ENCODE peak calls at places on chromosomes 12 and 14, in four cellular contexts. E is HepG2, H is A549, G is SK-N-SH. U is an unnamed sample.

GRCh38 chr12:122421815-122422737 is at the start of gene CLIP1:
- DNase-seq in H (peak), G (peak), E (peak), U (no peak)

GRCh38 chr12:50195832-50196231 is 28.7 kb upstream of the CERS5 start:
- DNase-seq in E (no peak), G (no peak), H (no peak), U (no peak)

GRCh38 chr14:55386037-55386798 is 25.4 kb downstream of the ATG14 start:
- DNase-seq in H (no peak), G (no peak), E (no peak), U (no peak)

GRCh38 chr12:57611810-57612710 is 825 bp downstream of the ARHGEF25 start:
- DNase-seq in G (peak), H (no peak), E (no peak), U (no peak)

GRCh38 chr12:42977451-42978230 is 388.1 kb upstream of the PRICKLE1 start:
- DNase-seq in H (no peak), G (no peak), E (no peak), U (no peak)

GRCh38 chr12:116524964-116525379 is 34.2 kb upstream of the MAP1LC3B2 start:
- DNase-seq in G (no peak), H (no peak), E (no peak), U (no peak)

GRCh38 chr14:67187210-67187609 is 2.0 kb upstream of the GARIN2 start:
- DNase-seq in E (peak), H (peak), G (no peak), U (no peak)

GRCh38 chr14:99731536-99732435 is 47.7 kb downstream of the CYP46A1 start:
- DNase-seq in E (no peak), G (no peak), H (no peak), U (no peak)

GRCh38 chr14:75821828-75822521 is 159.8 kb downstream of the TGFB3 start:
- DNase-seq in H (no peak), E (no peak), G (no peak), U (no peak)

GRCh38 chr12:49945394-49946080 is 5.0 kb upstream of the AQP2 start:
- DNase-seq in H (peak), G (peak), E (peak), U (peak)

GRCh38 chr12:8951744-8952143 is 2.3 kb upstream of the M6PR start:
- DNase-seq in H (no peak), E (no peak), G (no peak), U (no peak)

GRCh38 chr12:91274886-91275285 is 92.3 kb upstream of the DCN start:
- DNase-seq in G (no peak), H (no peak), E (no peak), U (no peak)

GRCh38 chr14:105532735-105533141 is 6.4 kb downstream of the TMEM121 start:
- DNase-seq in E (peak), G (peak), H (peak), U (no peak)

GRCh38 chr12:52208424-52209165 is 16.8 kb upstream of the KRT80 start:
- DNase-seq in H (no peak), G (no peak), E (no peak), U (no peak)

GRCh38 chr14:36057452-36058142 is 118.9 kb downstream of the PTCSC3 start:
- DNase-seq in G (no peak), H (no peak), E (no peak), U (no peak)

GRCh38 chr14:104140213-104140462 is 1.8 kb downstream of the KIF26A start:
- DNase-seq in E (no peak), G (peak), H (no peak), U (no peak)

GRCh38 chr12:105748806-105749600 is 389.8 kb downstream of the NUAK1 start:
- DNase-seq in E (no peak), H (no peak), G (no peak), U (no peak)

GRCh38 chr12:121295746-121296617 is 527 bp downstream of the CAMKK2 start:
- DNase-seq in E (peak), G (peak), H (peak), U (no peak)

GRCh38 chr12:122036153-122036552 is 14.5 kb downstream of the BCL7A start:
- DNase-seq in G (no peak), E (no peak), H (no peak), U (no peak)

GRCh38 chr14:51283402-51283825 is 43.4 kb downstream of the TMX1 start:
- DNase-seq in G (peak), E (peak), H (peak), U (no peak)

GRCh38 chr12:49956663-49957569 is 4.8 kb upstream of the AQP5 start:
- DNase-seq in H (no peak), G (no peak), E (no peak), U (no peak)

GRCh38 chr12:92002673-92003382 is 142.8 kb downstream of the BTG1 start:
- DNase-seq in H (no peak), E (peak), G (peak), U (no peak)

GRCh38 chr12:8057839-8058238 is 8.3 kb downstream of the C3AR1 start:
- DNase-seq in G (no peak), E (no peak), H (no peak), U (no peak)

GRCh38 chr12:17344649-17345048 is 738.7 kb upstream of the LMO3 start:
- DNase-seq in H (no peak), G (no peak), E (no peak), U (no peak)

GRCh38 chr14:100108840-100109593 is 43.8 kb downstream of the EVL start:
- DNase-seq in G (no peak), E (no peak), H (no peak), U (no peak)

GRCh38 chr14:103121161-103121845 is 2.0 kb upstream of the TNFAIP2 start:
- DNase-seq in H (no peak), G (no peak), E (no peak), U (no peak)

GRCh38 chr12:130157998-130158774 is 4.1 kb upstream of the FZD10 start:
- DNase-seq in H (no peak), G (no peak), E (no peak), U (no peak)

GRCh38 chr12:120119395-120119973 is 2.9 kb upstream of the RAB35 start:
- DNase-seq in G (no peak), H (peak), E (peak), U (peak)

GRCh38 chr12:31582155-31582554 is 8.8 kb downstream of the DENND5B start:
- DNase-seq in E (no peak), H (no peak), G (no peak), U (no peak)

GRCh38 chr14:77143071-77143470 is 1.5 kb upstream of the ZDHHC22 start:
- DNase-seq in G (peak), E (no peak), H (no peak), U (no peak)

GRCh38 chr14:77145975-77146740 is 4.6 kb upstream of the ZDHHC22 start:
- DNase-seq in G (peak), H (no peak), E (no peak), U (no peak)

GRCh38 chr14:77141592-77142288 is at the start of gene ZDHHC22:
- DNase-seq in G (peak), E (no peak), H (peak), U (no peak)

GRCh38 chr14:77142289-77142814 is 761 bp upstream of the ZDHHC22 start:
- DNase-seq in G (no peak), H (no peak), E (no peak), U (no peak)

GRCh38 chr14:77144412-77145115 is 3.0 kb upstream of the ZDHHC22 start:
- DNase-seq in E (no peak), H (no peak), G (peak), U (no peak)
- TF ChIP-seq PBX3 in E (no peak), H (no peak), G (no peak), U (no peak)

GRCh38 chr14:73732006-73732405 is 17.8 kb upstream of the PNMA1 start:
- DNase-seq in H (no peak), E (no peak), G (no peak), U (no peak)
- TF ChIP-seq PBX3 in H (no peak), E (no peak), G (no peak), U (no peak)

DNA sequence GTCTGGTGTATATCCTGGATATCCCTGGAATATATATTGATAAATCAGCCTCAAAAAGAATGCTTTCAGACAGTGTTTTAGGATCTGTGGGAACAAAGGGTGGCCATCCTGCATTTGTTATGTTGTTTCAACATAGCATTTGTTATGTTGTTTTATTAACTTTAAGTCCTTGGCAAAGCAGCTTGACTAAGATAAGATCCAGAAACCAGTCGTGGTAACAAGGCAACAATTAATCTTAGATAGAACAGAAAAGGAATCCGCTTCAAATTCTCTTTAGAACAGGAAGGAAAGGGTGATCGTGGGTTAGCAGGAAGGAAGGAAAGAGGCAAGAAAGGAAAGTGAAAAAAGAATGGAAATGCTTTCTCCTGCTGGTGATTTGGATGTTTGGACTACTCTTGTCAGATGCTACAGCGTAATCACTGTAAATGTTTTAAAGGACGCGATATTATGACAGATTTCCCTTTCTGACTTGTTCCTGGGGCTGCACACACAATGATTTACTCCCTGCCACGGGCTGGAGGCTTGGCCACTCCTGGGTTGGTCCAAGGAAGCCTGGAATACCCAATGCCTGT is 443.3 kb downstream of the DPF3 start:
- DNase-seq in H (no peak), E (no peak), G (no peak), U (no peak)
- TF ChIP-seq PBX3 in H (no peak), E (no peak), G (no peak), U (no peak)

DNA sequence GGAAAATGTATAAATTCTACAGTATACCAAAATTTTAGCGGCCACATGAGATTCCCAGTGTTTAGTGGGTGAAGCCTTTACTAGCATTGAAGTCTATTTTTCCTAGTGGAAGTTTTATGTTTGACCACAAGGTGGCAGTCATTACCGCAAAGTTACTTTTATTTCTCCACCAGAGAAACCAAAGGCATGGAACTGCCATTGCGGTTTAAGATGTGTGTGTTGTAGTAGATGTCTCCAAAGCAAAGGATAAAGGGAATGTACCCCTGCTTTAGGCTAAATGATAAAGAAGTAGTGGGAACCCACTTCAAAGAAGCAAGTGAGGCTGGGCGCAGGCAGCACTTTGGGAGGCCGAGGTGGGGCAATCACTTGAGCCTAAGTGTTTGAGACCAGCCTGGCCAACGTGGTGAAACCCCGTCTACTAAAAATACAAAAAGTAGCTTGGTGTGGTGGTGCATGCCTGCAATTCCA is 140.5 kb downstream of the PRKCH start:
- DNase-seq in H (peak), G (peak), E (peak), U (no peak)
- TF ChIP-seq PBX3 in H (no peak), G (no peak), E (no peak), U (no peak)

GRCh38 chr12:117671734-117672133 is 297.1 kb downstream of the KSR2 start:
- DNase-seq in G (peak), E (peak), H (peak), U (no peak)
- TF ChIP-seq PBX3 in G (no peak), E (no peak), H (no peak), U (no peak)

GRCh38 chr12:96257550-96258392 is 63.6 kb downstream of the ELK3 start:
- DNase-seq in E (peak), G (no peak), H (no peak), U (no peak)
- TF ChIP-seq PBX3 in E (no peak), G (no peak), H (no peak), U (no peak)